ENCODE peak calls at places on chromosome 11, in eight cellular contexts. E is A172; D is AG08396; V is adipocyte; H is stimulated activated CD4-positive, alpha-beta T cell treated with anti-CD3 and anti-CD28 coated beads, Interleukin-4, amount 100 ng/mL, for 48 hours; I is Calu3; G is brain microvascular endothelial cell; J is C1 segment of cervical spinal cord. L is an unnamed sample.

GRCh38 chr11:11027271-11027670 is 169.4 kb upstream of the ZBED5 start:
- DNase-seq in E (peak; percentile 56), D (peak; percentile 43), V (peak; percentile 67), H (no peak), I (no peak), G (peak; percentile 74), J (no peak), L (peak; percentile 35)

GRCh38 chr11:20369816-20370215 is 6.3 kb downstream of the HTATIP2 start:
- DNase-seq in E (no peak), D (no peak), V (no peak), H (no peak), I (no peak), G (no peak), J (no peak), L (no peak)

GRCh38 chr11:115083129-115083823 is 404.9 kb downstream of the NXPE2 start:
- DNase-seq in E (no peak), D (no peak), V (no peak), H (no peak), I (no peak), G (no peak), J (no peak), L (no peak)

GRCh38 chr11:59754494-59754858 is 700 bp upstream of the STX3 start:
- DNase-seq in E (no peak), D (peak; percentile 8), V (peak; percentile 34), H (no peak), I (peak; percentile 10), G (no peak), J (no peak), L (no peak)

GRCh38 chr11:33258631-33259184 is 1.5 kb downstream of the HIPK3 start:
- DNase-seq in E (peak; percentile 54), D (no peak), V (no peak), H (no peak), I (no peak), G (peak; percentile 39), J (no peak), L (no peak)

GRCh38 chr11:70524096-70524922 is 126.0 kb downstream of the CTTN start:
- DNase-seq in E (peak; percentile 22), D (no peak), V (no peak), H (no peak), I (no peak), G (peak; percentile 6), J (no peak), L (no peak)

GRCh38 chr11:126945319-126945718 is 55.3 kb downstream of the KIRREL3 start:
- DNase-seq in E (no peak), D (no peak), V (no peak), H (no peak), I (no peak), G (no peak), J (no peak), L (no peak)

GRCh38 chr11:130813638-130814037 is 102.6 kb downstream of the SNX19 start:
- DNase-seq in E (no peak), D (no peak), V (no peak), H (no peak), I (no peak), G (no peak), J (no peak), L (no peak)

GRCh38 chr11:8917157-8917820 is 6.3 kb downstream of the AKIP1 start:
- DNase-seq in E (peak; percentile 92), D (peak; percentile 87), V (peak; percentile 93), H (no peak), I (no peak), G (peak; percentile 75), J (no peak), L (peak; percentile 89)

GRCh38 chr11:31646206-31646605 is 136.6 kb downstream of the ELP4 start:
- DNase-seq in E (no peak), D (no peak), V (peak; percentile 15), H (no peak), I (no peak), G (no peak), J (no peak), L (no peak)

GRCh38 chr11:35621620-35622019 is 3.4 kb downstream of the FJX1 start:
- DNase-seq in E (peak; percentile 63), D (no peak), V (no peak), H (no peak), I (no peak), G (no peak), J (no peak), L (no peak)

GRCh38 chr11:119816660-119817059 is 87.7 kb upstream of the NECTIN1 start:
- DNase-seq in E (no peak), D (no peak), V (no peak), H (no peak), I (no peak), G (peak; percentile 68), J (no peak), L (no peak)

GRCh38 chr11:115276182-115276581 is 228.0 kb downstream of the CADM1 start:
- DNase-seq in E (no peak), D (no peak), V (no peak), H (no peak), I (no peak), G (no peak), J (no peak), L (no peak)

GRCh38 chr11:92811341-92811740 is 158.1 kb upstream of the MTNR1B start:
- DNase-seq in E (no peak), D (no peak), V (no peak), H (no peak), I (no peak), G (no peak), J (no peak), L (no peak)

GRCh38 chr11:113174862-113175261 is 139.5 kb upstream of the TTC12 start:
- DNase-seq in E (no peak), D (no peak), V (no peak), H (no peak), I (no peak), G (no peak), J (no peak), L (no peak)

GRCh38 chr11:31254411-31254810 is 115.1 kb downstream of the DCDC1 start:
- DNase-seq in E (no peak), D (no peak), V (peak; percentile 56), H (no peak), I (no peak), G (no peak), J (no peak), L (no peak)

L was measured in H54.